ENCODE peak calls at places on chromosomes 11 and 22, in nine cellular contexts. One of them, this sample, is unnamed.

GRCh38 chr11:269146-269890 is 8.9 kb upstream of the NLRP6 start:
- DNase-seq in cerebellar nuclear complex: no peak
- DNase-seq in NCI-H226: no peak
- DNase-seq in ureter: no peak
- DNase-seq in stimulated activated CD8-positive, alpha-beta memory T cell treated with anti-CD3 and anti-CD28 coated beads, Interleukin-15, amount 100 ng/mL, for 4 hours: no peak
- DNase-seq in amniotic stem cell: no peak
- DNase-seq in stimulated activated CD4-positive, alpha-beta T cell treated with anti-CD3 and anti-CD28 coated beads, TNF-alpha, amount 100 ng/mL, for 1 hour: no peak
- DNase-seq in DMS153: no peak
- DNase-seq in heart right ventricle: no peak
- DNase-seq in this sample: no peak

GRCh38 chr11:71488086-71488967 is 35.3 kb downstream of the NADSYN1 start:
- DNase-seq in cerebellar nuclear complex: no peak
- DNase-seq in NCI-H226: peak
- DNase-seq in ureter: no peak
- DNase-seq in stimulated activated CD8-positive, alpha-beta memory T cell treated with anti-CD3 and anti-CD28 coated beads, Interleukin-15, amount 100 ng/mL, for 4 hours: no peak
- DNase-seq in amniotic stem cell: no peak
- DNase-seq in stimulated activated CD4-positive, alpha-beta T cell treated with anti-CD3 and anti-CD28 coated beads, TNF-alpha, amount 100 ng/mL, for 1 hour: no peak
- DNase-seq in DMS153: no peak
- DNase-seq in heart right ventricle: peak
- DNase-seq in this sample: peak

GRCh38 chr11:57426754-57427691 is at the start of gene SLC43A3:
- DNase-seq in cerebellar nuclear complex: no peak
- DNase-seq in NCI-H226: peak
- DNase-seq in ureter: peak
- DNase-seq in stimulated activated CD8-positive, alpha-beta memory T cell treated with anti-CD3 and anti-CD28 coated beads, Interleukin-15, amount 100 ng/mL, for 4 hours: peak
- DNase-seq in amniotic stem cell: peak
- DNase-seq in stimulated activated CD4-positive, alpha-beta T cell treated with anti-CD3 and anti-CD28 coated beads, TNF-alpha, amount 100 ng/mL, for 1 hour: peak
- DNase-seq in DMS153: peak
- DNase-seq in heart right ventricle: peak
- DNase-seq in this sample: no peak

GRCh38 chr22:37904572-37905533 is 1.2 kb upstream of the MICALL1 start:
- DNase-seq in cerebellar nuclear complex: peak
- DNase-seq in NCI-H226: peak
- DNase-seq in ureter: peak
- DNase-seq in stimulated activated CD8-positive, alpha-beta memory T cell treated with anti-CD3 and anti-CD28 coated beads, Interleukin-15, amount 100 ng/mL, for 4 hours: no peak
- DNase-seq in amniotic stem cell: peak
- DNase-seq in stimulated activated CD4-positive, alpha-beta T cell treated with anti-CD3 and anti-CD28 coated beads, TNF-alpha, amount 100 ng/mL, for 1 hour: no peak
- DNase-seq in DMS153: no peak
- DNase-seq in heart right ventricle: peak
- DNase-seq in this sample: no peak

GRCh38 chr11:69010964-69011623 is 2.0 kb downstream of the MRGPRF start:
- DNase-seq in cerebellar nuclear complex: no peak
- DNase-seq in NCI-H226: peak
- DNase-seq in ureter: peak
- DNase-seq in stimulated activated CD8-positive, alpha-beta memory T cell treated with anti-CD3 and anti-CD28 coated beads, Interleukin-15, amount 100 ng/mL, for 4 hours: no peak
- DNase-seq in amniotic stem cell: peak
- DNase-seq in stimulated activated CD4-positive, alpha-beta T cell treated with anti-CD3 and anti-CD28 coated beads, TNF-alpha, amount 100 ng/mL, for 1 hour: peak
- DNase-seq in DMS153: peak
- DNase-seq in heart right ventricle: peak
- DNase-seq in this sample: peak

GRCh38 chr11:92946707-92947106 is 22.7 kb upstream of the MTNR1B start:
- DNase-seq in cerebellar nuclear complex: no peak
- DNase-seq in NCI-H226: no peak
- DNase-seq in ureter: no peak
- DNase-seq in stimulated activated CD8-positive, alpha-beta memory T cell treated with anti-CD3 and anti-CD28 coated beads, Interleukin-15, amount 100 ng/mL, for 4 hours: no peak
- DNase-seq in amniotic stem cell: no peak
- DNase-seq in stimulated activated CD4-positive, alpha-beta T cell treated with anti-CD3 and anti-CD28 coated beads, TNF-alpha, amount 100 ng/mL, for 1 hour: no peak
- DNase-seq in DMS153: no peak
- DNase-seq in heart right ventricle: no peak
- DNase-seq in this sample: no peak

GRCh38 chr11:67310246-67311050 is 7.1 kb downstream of the SSH3 start:
- DNase-seq in cerebellar nuclear complex: no peak
- DNase-seq in NCI-H226: no peak
- DNase-seq in ureter: peak
- DNase-seq in stimulated activated CD8-positive, alpha-beta memory T cell treated with anti-CD3 and anti-CD28 coated beads, Interleukin-15, amount 100 ng/mL, for 4 hours: no peak
- DNase-seq in amniotic stem cell: no peak
- DNase-seq in stimulated activated CD4-positive, alpha-beta T cell treated with anti-CD3 and anti-CD28 coated beads, TNF-alpha, amount 100 ng/mL, for 1 hour: no peak
- DNase-seq in DMS153: no peak
- DNase-seq in heart right ventricle: no peak
- DNase-seq in this sample: no peak

GRCh38 chr22:45208993-45209838 is 31.5 kb downstream of the KIAA0930 start:
- DNase-seq in cerebellar nuclear complex: no peak
- DNase-seq in NCI-H226: peak
- DNase-seq in ureter: no peak
- DNase-seq in stimulated activated CD8-positive, alpha-beta memory T cell treated with anti-CD3 and anti-CD28 coated beads, Interleukin-15, amount 100 ng/mL, for 4 hours: no peak
- DNase-seq in amniotic stem cell: no peak
- DNase-seq in stimulated activated CD4-positive, alpha-beta T cell treated with anti-CD3 and anti-CD28 coated beads, TNF-alpha, amount 100 ng/mL, for 1 hour: peak
- DNase-seq in DMS153: no peak
- DNase-seq in heart right ventricle: no peak
- DNase-seq in this sample: peak

GRCh38 chr11:65491163-65491465 is 7.7 kb upstream of the MALAT1 start:
- DNase-seq in cerebellar nuclear complex: no peak
- DNase-seq in NCI-H226: peak
- DNase-seq in ureter: no peak
- DNase-seq in stimulated activated CD8-positive, alpha-beta memory T cell treated with anti-CD3 and anti-CD28 coated beads, Interleukin-15, amount 100 ng/mL, for 4 hours: no peak
- DNase-seq in amniotic stem cell: no peak
- DNase-seq in stimulated activated CD4-positive, alpha-beta T cell treated with anti-CD3 and anti-CD28 coated beads, TNF-alpha, amount 100 ng/mL, for 1 hour: no peak
- DNase-seq in DMS153: no peak
- DNase-seq in heart right ventricle: no peak
- DNase-seq in this sample: no peak

GRCh38 chr11:130237282-130238006 is 77.3 kb downstream of the ZBTB44 start:
- DNase-seq in cerebellar nuclear complex: no peak
- DNase-seq in NCI-H226: no peak
- DNase-seq in ureter: no peak
- DNase-seq in stimulated activated CD8-positive, alpha-beta memory T cell treated with anti-CD3 and anti-CD28 coated beads, Interleukin-15, amount 100 ng/mL, for 4 hours: no peak
- DNase-seq in amniotic stem cell: no peak
- DNase-seq in stimulated activated CD4-positive, alpha-beta T cell treated with anti-CD3 and anti-CD28 coated beads, TNF-alpha, amount 100 ng/mL, for 1 hour: no peak
- DNase-seq in DMS153: no peak
- DNase-seq in heart right ventricle: no peak
- DNase-seq in this sample: no peak

GRCh38 chr11:134624166-134624920 is 212.3 kb upstream of the B3GAT1 start:
- DNase-seq in cerebellar nuclear complex: no peak
- DNase-seq in NCI-H226: no peak
- DNase-seq in ureter: peak
- DNase-seq in stimulated activated CD8-positive, alpha-beta memory T cell treated with anti-CD3 and anti-CD28 coated beads, Interleukin-15, amount 100 ng/mL, for 4 hours: no peak
- DNase-seq in amniotic stem cell: no peak
- DNase-seq in stimulated activated CD4-positive, alpha-beta T cell treated with anti-CD3 and anti-CD28 coated beads, TNF-alpha, amount 100 ng/mL, for 1 hour: no peak
- DNase-seq in DMS153: no peak
- DNase-seq in heart right ventricle: no peak
- DNase-seq in this sample: peak

GRCh38 chr11:16860632-16861031 is 122.2 kb downstream of the C11orf58 start:
- DNase-seq in cerebellar nuclear complex: no peak
- DNase-seq in NCI-H226: no peak
- DNase-seq in ureter: no peak
- DNase-seq in stimulated activated CD8-positive, alpha-beta memory T cell treated with anti-CD3 and anti-CD28 coated beads, Interleukin-15, amount 100 ng/mL, for 4 hours: no peak
- DNase-seq in amniotic stem cell: no peak
- DNase-seq in stimulated activated CD4-positive, alpha-beta T cell treated with anti-CD3 and anti-CD28 coated beads, TNF-alpha, amount 100 ng/mL, for 1 hour: no peak
- DNase-seq in DMS153: no peak
- DNase-seq in heart right ventricle: no peak
- DNase-seq in this sample: no peak

GRCh38 chr11:110855246-110855645 is 143.0 kb upstream of the ARHGAP20 start:
- DNase-seq in cerebellar nuclear complex: no peak
- DNase-seq in NCI-H226: no peak
- DNase-seq in ureter: no peak
- DNase-seq in stimulated activated CD8-positive, alpha-beta memory T cell treated with anti-CD3 and anti-CD28 coated beads, Interleukin-15, amount 100 ng/mL, for 4 hours: no peak
- DNase-seq in amniotic stem cell: no peak
- DNase-seq in stimulated activated CD4-positive, alpha-beta T cell treated with anti-CD3 and anti-CD28 coated beads, TNF-alpha, amount 100 ng/mL, for 1 hour: no peak
- DNase-seq in DMS153: no peak
- DNase-seq in heart right ventricle: no peak
- DNase-seq in this sample: no peak

GRCh38 chr11:113274708-113275582 is 39.4 kb upstream of the TTC12 start:
- DNase-seq in cerebellar nuclear complex: no peak
- DNase-seq in NCI-H226: no peak
- DNase-seq in ureter: no peak
- DNase-seq in stimulated activated CD8-positive, alpha-beta memory T cell treated with anti-CD3 and anti-CD28 coated beads, Interleukin-15, amount 100 ng/mL, for 4 hours: no peak
- DNase-seq in amniotic stem cell: no peak
- DNase-seq in stimulated activated CD4-positive, alpha-beta T cell treated with anti-CD3 and anti-CD28 coated beads, TNF-alpha, amount 100 ng/mL, for 1 hour: no peak
- DNase-seq in DMS153: no peak
- DNase-seq in heart right ventricle: no peak
- DNase-seq in this sample: no peak

GRCh38 chr11:132402056-132402684 is 1031.8 kb downstream of the NTM start:
- DNase-seq in cerebellar nuclear complex: no peak
- DNase-seq in NCI-H226: no peak
- DNase-seq in ureter: no peak
- DNase-seq in stimulated activated CD8-positive, alpha-beta memory T cell treated with anti-CD3 and anti-CD28 coated beads, Interleukin-15, amount 100 ng/mL, for 4 hours: no peak
- DNase-seq in amniotic stem cell: peak
- DNase-seq in stimulated activated CD4-positive, alpha-beta T cell treated with anti-CD3 and anti-CD28 coated beads, TNF-alpha, amount 100 ng/mL, for 1 hour: no peak
- DNase-seq in DMS153: peak
- DNase-seq in heart right ventricle: peak
- DNase-seq in this sample: no peak

GRCh38 chr11:2826679-2827056 is 58.9 kb downstream of the CDKN1C start:
- DNase-seq in cerebellar nuclear complex: no peak
- DNase-seq in NCI-H226: no peak
- DNase-seq in ureter: no peak
- DNase-seq in stimulated activated CD8-positive, alpha-beta memory T cell treated with anti-CD3 and anti-CD28 coated beads, Interleukin-15, amount 100 ng/mL, for 4 hours: no peak
- DNase-seq in amniotic stem cell: no peak
- DNase-seq in stimulated activated CD4-positive, alpha-beta T cell treated with anti-CD3 and anti-CD28 coated beads, TNF-alpha, amount 100 ng/mL, for 1 hour: no peak
- DNase-seq in DMS153: no peak
- DNase-seq in heart right ventricle: no peak
- DNase-seq in this sample: no peak

GRCh38 chr11:45395421-45395820 is 109.3 kb upstream of the SYT13 start:
- DNase-seq in cerebellar nuclear complex: no peak
- DNase-seq in NCI-H226: no peak
- DNase-seq in ureter: no peak
- DNase-seq in stimulated activated CD8-positive, alpha-beta memory T cell treated with anti-CD3 and anti-CD28 coated beads, Interleukin-15, amount 100 ng/mL, for 4 hours: no peak
- DNase-seq in amniotic stem cell: no peak
- DNase-seq in stimulated activated CD4-positive, alpha-beta T cell treated with anti-CD3 and anti-CD28 coated beads, TNF-alpha, amount 100 ng/mL, for 1 hour: no peak
- DNase-seq in DMS153: no peak
- DNase-seq in heart right ventricle: no peak
- DNase-seq in this sample: no peak

GRCh38 chr22:21766933-21767462 is 31.4 kb upstream of the YPEL1 start:
- DNase-seq in cerebellar nuclear complex: no peak
- DNase-seq in NCI-H226: no peak
- DNase-seq in ureter: no peak
- DNase-seq in stimulated activated CD8-positive, alpha-beta memory T cell treated with anti-CD3 and anti-CD28 coated beads, Interleukin-15, amount 100 ng/mL, for 4 hours: peak
- DNase-seq in amniotic stem cell: no peak
- DNase-seq in stimulated activated CD4-positive, alpha-beta T cell treated with anti-CD3 and anti-CD28 coated beads, TNF-alpha, amount 100 ng/mL, for 1 hour: no peak
- DNase-seq in DMS153: no peak
- DNase-seq in heart right ventricle: no peak
- DNase-seq in this sample: no peak

GRCh38 chr22:50191041-50191740 is 5.5 kb downstream of the TRABD start:
- DNase-seq in cerebellar nuclear complex: no peak
- DNase-seq in NCI-H226: no peak
- DNase-seq in ureter: no peak
- DNase-seq in stimulated activated CD8-positive, alpha-beta memory T cell treated with anti-CD3 and anti-CD28 coated beads, Interleukin-15, amount 100 ng/mL, for 4 hours: peak
- DNase-seq in amniotic stem cell: no peak
- DNase-seq in stimulated activated CD4-positive, alpha-beta T cell treated with anti-CD3 and anti-CD28 coated beads, TNF-alpha, amount 100 ng/mL, for 1 hour: peak
- DNase-seq in DMS153: no peak
- DNase-seq in heart right ventricle: no peak
- DNase-seq in this sample: no peak

GRCh38 chr22:39290724-39291161 is 28.7 kb downstream of the RPL3 start:
- DNase-seq in cerebellar nuclear complex: no peak
- DNase-seq in NCI-H226: peak
- DNase-seq in ureter: no peak
- DNase-seq in stimulated activated CD8-positive, alpha-beta memory T cell treated with anti-CD3 and anti-CD28 coated beads, Interleukin-15, amount 100 ng/mL, for 4 hours: no peak
- DNase-seq in amniotic stem cell: no peak
- DNase-seq in stimulated activated CD4-positive, alpha-beta T cell treated with anti-CD3 and anti-CD28 coated beads, TNF-alpha, amount 100 ng/mL, for 1 hour: no peak
- DNase-seq in DMS153: no peak
- DNase-seq in heart right ventricle: peak
- DNase-seq in this sample: no peak

GRCh38 chr22:25382762-25383161 is 163.3 kb downstream of the CRYBB2 start:
- DNase-seq in cerebellar nuclear complex: no peak
- DNase-seq in NCI-H226: no peak
- DNase-seq in ureter: no peak
- DNase-seq in stimulated activated CD8-positive, alpha-beta memory T cell treated with anti-CD3 and anti-CD28 coated beads, Interleukin-15, amount 100 ng/mL, for 4 hours: no peak
- DNase-seq in amniotic stem cell: no peak
- DNase-seq in stimulated activated CD4-positive, alpha-beta T cell treated with anti-CD3 and anti-CD28 coated beads, TNF-alpha, amount 100 ng/mL, for 1 hour: no peak
- DNase-seq in DMS153: no peak
- DNase-seq in heart right ventricle: no peak
- DNase-seq in this sample: no peak

GRCh38 chr11:111922803-111923202 is 4.1 kb downstream of the C11orf52 start:
- DNase-seq in cerebellar nuclear complex: no peak
- DNase-seq in NCI-H226: peak
- DNase-seq in ureter: peak
- DNase-seq in stimulated activated CD8-positive, alpha-beta memory T cell treated with anti-CD3 and anti-CD28 coated beads, Interleukin-15, amount 100 ng/mL, for 4 hours: no peak
- DNase-seq in amniotic stem cell: peak
- DNase-seq in stimulated activated CD4-positive, alpha-beta T cell treated with anti-CD3 and anti-CD28 coated beads, TNF-alpha, amount 100 ng/mL, for 1 hour: no peak
- DNase-seq in DMS153: peak
- DNase-seq in heart right ventricle: peak
- DNase-seq in this sample: no peak

GRCh38 chr11:11534981-11535380 is 86.8 kb downstream of the GALNT18 start:
- DNase-seq in cerebellar nuclear complex: no peak
- DNase-seq in NCI-H226: no peak
- DNase-seq in ureter: no peak
- DNase-seq in stimulated activated CD8-positive, alpha-beta memory T cell treated with anti-CD3 and anti-CD28 coated beads, Interleukin-15, amount 100 ng/mL, for 4 hours: no peak
- DNase-seq in amniotic stem cell: no peak
- DNase-seq in stimulated activated CD4-positive, alpha-beta T cell treated with anti-CD3 and anti-CD28 coated beads, TNF-alpha, amount 100 ng/mL, for 1 hour: no peak
- DNase-seq in DMS153: peak
- DNase-seq in heart right ventricle: no peak
- DNase-seq in this sample: no peak

GRCh38 chr11:9982796-9983579 is 311.0 kb downstream of the SBF2 start:
- DNase-seq in cerebellar nuclear complex: no peak
- DNase-seq in NCI-H226: peak
- DNase-seq in ureter: no peak
- DNase-seq in stimulated activated CD8-positive, alpha-beta memory T cell treated with anti-CD3 and anti-CD28 coated beads, Interleukin-15, amount 100 ng/mL, for 4 hours: no peak
- DNase-seq in amniotic stem cell: no peak
- DNase-seq in stimulated activated CD4-positive, alpha-beta T cell treated with anti-CD3 and anti-CD28 coated beads, TNF-alpha, amount 100 ng/mL, for 1 hour: no peak
- DNase-seq in DMS153: no peak
- DNase-seq in heart right ventricle: no peak
- DNase-seq in this sample: peak

GRCh38 chr11:62150887-62151736 is 27.3 kb downstream of the INCENP start:
- DNase-seq in cerebellar nuclear complex: no peak
- DNase-seq in NCI-H226: no peak
- DNase-seq in ureter: peak
- DNase-seq in stimulated activated CD8-positive, alpha-beta memory T cell treated with anti-CD3 and anti-CD28 coated beads, Interleukin-15, amount 100 ng/mL, for 4 hours: no peak
- DNase-seq in amniotic stem cell: no peak
- DNase-seq in stimulated activated CD4-positive, alpha-beta T cell treated with anti-CD3 and anti-CD28 coated beads, TNF-alpha, amount 100 ng/mL, for 1 hour: no peak
- DNase-seq in DMS153: no peak
- DNase-seq in heart right ventricle: no peak
- DNase-seq in this sample: peak

GRCh38 chr11:132408877-132409276 is 1038.5 kb downstream of the NTM start:
- DNase-seq in cerebellar nuclear complex: no peak
- DNase-seq in NCI-H226: no peak
- DNase-seq in ureter: no peak
- DNase-seq in stimulated activated CD8-positive, alpha-beta memory T cell treated with anti-CD3 and anti-CD28 coated beads, Interleukin-15, amount 100 ng/mL, for 4 hours: no peak
- DNase-seq in amniotic stem cell: no peak
- DNase-seq in stimulated activated CD4-positive, alpha-beta T cell treated with anti-CD3 and anti-CD28 coated beads, TNF-alpha, amount 100 ng/mL, for 1 hour: no peak
- DNase-seq in DMS153: peak
- DNase-seq in heart right ventricle: no peak
- DNase-seq in this sample: no peak

GRCh38 chr11:97722721-97723120 is 1298.0 kb upstream of the CNTN5 start:
- DNase-seq in cerebellar nuclear complex: no peak
- DNase-seq in NCI-H226: peak
- DNase-seq in ureter: no peak
- DNase-seq in stimulated activated CD8-positive, alpha-beta memory T cell treated with anti-CD3 and anti-CD28 coated beads, Interleukin-15, amount 100 ng/mL, for 4 hours: no peak
- DNase-seq in amniotic stem cell: no peak
- DNase-seq in stimulated activated CD4-positive, alpha-beta T cell treated with anti-CD3 and anti-CD28 coated beads, TNF-alpha, amount 100 ng/mL, for 1 hour: no peak
- DNase-seq in DMS153: no peak
- DNase-seq in heart right ventricle: no peak
- DNase-seq in this sample: no peak

GRCh38 chr11:11789735-11790369 is 51.9 kb upstream of the USP47 start:
- DNase-seq in cerebellar nuclear complex: no peak
- DNase-seq in NCI-H226: peak
- DNase-seq in ureter: no peak
- DNase-seq in stimulated activated CD8-positive, alpha-beta memory T cell treated with anti-CD3 and anti-CD28 coated beads, Interleukin-15, amount 100 ng/mL, for 4 hours: no peak
- DNase-seq in amniotic stem cell: no peak
- DNase-seq in stimulated activated CD4-positive, alpha-beta T cell treated with anti-CD3 and anti-CD28 coated beads, TNF-alpha, amount 100 ng/mL, for 1 hour: no peak
- DNase-seq in DMS153: no peak
- DNase-seq in heart right ventricle: no peak
- DNase-seq in this sample: no peak

GRCh38 chr22:48493733-48494132 is 1333.9 kb downstream of the BRD1 start:
- DNase-seq in cerebellar nuclear complex: no peak
- DNase-seq in NCI-H226: no peak
- DNase-seq in ureter: no peak
- DNase-seq in stimulated activated CD8-positive, alpha-beta memory T cell treated with anti-CD3 and anti-CD28 coated beads, Interleukin-15, amount 100 ng/mL, for 4 hours: no peak
- DNase-seq in amniotic stem cell: no peak
- DNase-seq in stimulated activated CD4-positive, alpha-beta T cell treated with anti-CD3 and anti-CD28 coated beads, TNF-alpha, amount 100 ng/mL, for 1 hour: no peak
- DNase-seq in DMS153: no peak
- DNase-seq in heart right ventricle: no peak
- DNase-seq in this sample: no peak

GRCh38 chr22:35561796-35562526 is 21.3 kb downstream of the RASD2 start:
- DNase-seq in cerebellar nuclear complex: no peak
- DNase-seq in NCI-H226: peak
- DNase-seq in ureter: no peak
- DNase-seq in stimulated activated CD8-positive, alpha-beta memory T cell treated with anti-CD3 and anti-CD28 coated beads, Interleukin-15, amount 100 ng/mL, for 4 hours: no peak
- DNase-seq in amniotic stem cell: no peak
- DNase-seq in stimulated activated CD4-positive, alpha-beta T cell treated with anti-CD3 and anti-CD28 coated beads, TNF-alpha, amount 100 ng/mL, for 1 hour: no peak
- DNase-seq in DMS153: no peak
- DNase-seq in heart right ventricle: no peak
- DNase-seq in this sample: no peak

GRCh38 chr11:3165916-3166267 is 782 bp upstream of the OSBPL5 start:
- DNase-seq in cerebellar nuclear complex: no peak
- DNase-seq in NCI-H226: no peak
- DNase-seq in ureter: no peak
- DNase-seq in stimulated activated CD8-positive, alpha-beta memory T cell treated with anti-CD3 and anti-CD28 coated beads, Interleukin-15, amount 100 ng/mL, for 4 hours: no peak
- DNase-seq in amniotic stem cell: no peak
- DNase-seq in stimulated activated CD4-positive, alpha-beta T cell treated with anti-CD3 and anti-CD28 coated beads, TNF-alpha, amount 100 ng/mL, for 1 hour: no peak
- DNase-seq in DMS153: no peak
- DNase-seq in heart right ventricle: no peak
- DNase-seq in this sample: no peak